ENCODE peak calls at places on chromosomes 1 and 21, in ten cellular contexts. B is H9, C is kidney epithelial cell, K is HFFc6, W is left ventricle myocardium inferior, Y is fibroblast of lung, H is coronary artery, G is fibroblast of pulmonary artery, L is cardiac muscle cell, P is lung. T is an unnamed sample.

GRCh38 chr1:178544531-178544930 is 31.6 kb downstream of the TEX35 start:
- DNase-seq in K (no peak), B (no peak), L (no peak), C (no peak), W (no peak), Y (no peak), G (no peak), P (no peak), H (peak; percentile 47), T (peak; percentile 25)

GRCh38 chr1:234570336-234570735 is 39.6 kb downstream of the IRF2BP2 start:
- DNase-seq in Y (no peak), H (no peak), K (no peak), C (no peak), W (no peak), G (no peak), P (no peak), B (no peak), L (no peak), T (peak; percentile 44)

GRCh38 chr21:15406791-15407190 is 323.0 kb upstream of the USP25 start:
- DNase-seq in W (no peak), P (no peak), G (no peak), K (no peak), B (no peak), Y (no peak), H (no peak), C (peak; percentile 18), L (no peak), T (no peak)

GRCh38 chr1:157353546-157353945 is 198.8 kb downstream of the FCRL5 start:
- DNase-seq in G (no peak), H (no peak), L (no peak), B (no peak), W (no peak), K (no peak), Y (no peak), P (no peak), C (no peak), T (no peak)

GRCh38 chr1:171666114-171666769 is 13.8 kb upstream of the MYOC start:
- DNase-seq in B (no peak), K (no peak), C (no peak), Y (no peak), G (no peak), H (no peak), P (no peak), L (no peak), W (no peak), T (no peak)

GRCh38 chr1:39380036-39380435 is 111.4 kb upstream of the BMP8A start:
- DNase-seq in W (no peak), H (no peak), P (no peak), G (no peak), C (no peak), L (no peak), Y (no peak), K (no peak), B (no peak), T (no peak)

GRCh38 chr1:58813801-58814200 is 30.0 kb upstream of the JUN start:
- DNase-seq in W (no peak), G (no peak), H (no peak), L (no peak), Y (no peak), P (no peak), K (no peak), B (no peak), C (no peak), T (no peak)

GRCh38 chr1:21344750-21345443 is 54.6 kb upstream of the ECE1 start:
- DNase-seq in Y (no peak), B (no peak), L (no peak), H (no peak), K (no peak), W (no peak), P (no peak), G (no peak), C (no peak), T (no peak)

GRCh38 chr21:44878053-44878982 is 4.8 kb upstream of the PTTG1IP start:
- DNase-seq in P (no peak), B (no peak), H (no peak), K (no peak), L (no peak), G (no peak), C (no peak), W (peak; percentile 9), Y (no peak), T (no peak)

GRCh38 chr1:93620841-93621210 is 60.8 kb downstream of the BCAR3 start:
- DNase-seq in K (no peak), C (no peak), W (no peak), B (peak; percentile 68), Y (peak; percentile 74), H (no peak), L (peak; percentile 36), G (no peak), P (no peak), T (no peak)

GRCh38 chr1:85504417-85504816 is 39.5 kb upstream of the DDAH1 start:
- DNase-seq in L (no peak), P (no peak), H (no peak), W (no peak), C (no peak), Y (peak; percentile 60), G (no peak), B (no peak), K (peak; percentile 39), T (no peak)

GRCh38 chr1:81498370-81499184 is 302.2 kb upstream of the ADGRL2 start:
- DNase-seq in P (no peak), L (no peak), H (no peak), G (no peak), W (no peak), C (no peak), Y (no peak), K (no peak), B (no peak), T (no peak)

GRCh38 chr1:87355894-87356293 is 27.2 kb downstream of the LMO4 start:
- DNase-seq in L (no peak), P (no peak), Y (no peak), B (no peak), W (no peak), H (no peak), C (no peak), G (no peak), K (no peak), T (no peak)
- TF ChIP-seq CTCF in L (no peak), P (no peak), Y (no peak), B (no peak), W (no peak), H (no peak), C (no peak), G (no peak), K (no peak), T (no peak)

GRCh38 chr1:203528098-203528497 is 34.1 kb downstream of the OPTC start:
- DNase-seq in B (no peak), K (no peak), W (no peak), G (no peak), Y (no peak), P (no peak), C (no peak), L (no peak), H (no peak), T (no peak)
- TF ChIP-seq CTCF in B (no peak), K (no peak), W (no peak), G (no peak), Y (no peak), P (no peak), C (peak; percentile 12), L (no peak), H (no peak), T (peak; percentile 19)

GRCh38 chr1:201147396-201148015 is 6.8 kb downstream of the TMEM9 start:
- DNase-seq in B (no peak), P (no peak), Y (no peak), L (no peak), H (peak; percentile 62), W (no peak), C (no peak), K (no peak), G (no peak), T (no peak)

GRCh38 chr1:201145132-201145531 is 9.1 kb downstream of the TMEM9 start:
- DNase-seq in K (no peak), G (no peak), L (no peak), H (no peak), B (no peak), W (no peak), Y (no peak), P (no peak), C (no peak), T (no peak)

GRCh38 chr1:201145816-201146215 is 8.5 kb downstream of the TMEM9 start:
- DNase-seq in W (no peak), Y (no peak), P (no peak), B (no peak), C (no peak), L (no peak), K (no peak), H (no peak), G (no peak), T (no peak)

GRCh38 chr1:201146626-201147390 is 7.5 kb downstream of the TMEM9 start:
- DNase-seq in B (no peak), C (no peak), G (no peak), Y (no peak), W (no peak), L (no peak), H (peak; percentile 24), K (no peak), P (no peak), T (no peak)

DNA sequence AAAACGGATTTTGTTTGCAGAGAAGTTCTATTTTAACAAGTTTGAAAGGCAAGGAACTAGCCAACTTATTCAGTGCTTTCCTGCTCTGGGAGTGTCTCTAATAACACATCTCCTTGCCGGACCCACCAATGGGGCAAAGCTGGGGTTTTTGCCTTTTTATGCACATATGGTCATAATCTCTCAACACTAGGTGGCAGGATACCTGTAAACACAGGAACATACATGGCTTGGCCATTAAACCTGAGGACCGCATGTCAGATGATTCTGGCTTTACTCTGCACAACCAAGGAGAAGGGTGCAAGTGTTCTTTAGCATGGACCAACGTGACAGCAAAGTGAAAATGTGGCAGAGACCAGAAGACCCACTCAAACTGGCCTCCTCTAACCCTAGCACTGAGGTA is 4.9 kb downstream of the TMEM9 start:
- DNase-seq in Y (peak; percentile 25), B (no peak), P (no peak), C (no peak), K (peak; percentile 40), H (peak; percentile 31), W (no peak), G (peak; percentile 55), L (peak; percentile 49), T (no peak)
- TF ChIP-seq CTCF in Y (peak; percentile 46), B (peak; percentile 55), P (no peak), C (peak; percentile 53), K (peak; percentile 77), H (no peak), W (peak; percentile 40), G (peak; percentile 45), L (peak; percentile 41), T (peak; percentile 65)

DNA sequence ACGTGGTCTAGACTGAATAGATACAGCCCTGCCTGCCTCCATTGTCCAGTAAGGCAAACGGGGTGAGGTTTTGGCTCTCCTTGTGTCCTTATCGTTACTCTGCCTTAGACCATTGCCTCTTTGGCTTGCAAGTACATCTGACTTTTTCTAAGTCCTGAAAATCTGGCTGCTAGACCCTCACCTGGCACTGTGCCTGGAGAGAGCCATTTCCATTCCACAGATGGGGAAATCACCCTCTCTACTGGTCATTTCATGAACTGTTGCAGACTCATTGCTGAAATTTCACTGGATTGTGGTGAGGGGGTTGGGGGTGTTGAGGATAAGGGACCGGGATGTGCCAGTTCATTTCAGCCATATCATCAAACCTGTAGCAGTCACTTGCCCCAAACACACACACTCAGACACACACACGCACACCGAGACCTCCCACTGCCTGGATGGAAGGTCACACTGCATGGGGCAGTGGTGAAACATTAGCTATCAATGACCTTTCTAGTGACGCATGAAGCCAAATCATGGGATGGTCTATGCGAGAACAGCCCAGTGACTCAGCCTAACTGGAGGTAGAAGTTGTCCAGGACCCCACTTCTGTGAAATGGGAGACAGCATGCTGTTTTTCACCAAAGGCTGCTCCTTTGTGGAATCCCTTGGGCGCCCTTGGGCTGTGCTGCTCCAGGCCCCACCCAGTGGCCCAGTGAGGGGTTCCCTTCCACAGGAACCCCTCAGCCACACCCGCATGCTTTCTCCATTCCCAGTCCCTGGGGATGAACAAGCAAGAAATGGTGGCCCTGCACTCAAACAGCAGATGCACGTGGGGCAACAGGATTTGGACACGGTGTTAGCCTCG is 34.9 kb upstream of the VASH2 start:
- DNase-seq in P (no peak), G (peak; percentile 81), W (peak; percentile 50), C (peak; percentile 25), B (peak; percentile 64), K (no peak), Y (peak; percentile 51), H (no peak), L (peak; percentile 90), T (no peak)
- TF ChIP-seq CTCF in P (no peak), G (peak; percentile 60), W (peak; percentile 44), C (peak; percentile 45), B (peak; percentile 61), K (peak; percentile 55), Y (peak; percentile 62), H (no peak), L (peak; percentile 69), T (peak; percentile 61)